ENCODE peak calls at places on chromosomes 7 and 10, in six cellular contexts. P is stimulated activated CD4-positive, alpha-beta T cell treated with anti-CD3 and anti-CD28 coated beads, Interleukin-12 subunit alpha, Interleukin-12 subunit beta, amount 100 ng/mL, for 48 hours; N is Caki2; D is iris pigment epithelial cell; I is adrenal gland; F is activated naive CD4-positive, alpha-beta T cell. S is an unnamed sample.

GRCh38 chr10:3452234-3452633 is 279.7 kb upstream of the PITRM1 start:
- DNase-seq in P (no peak), N (no peak), D (peak), I (no peak), F (no peak), S (peak)

GRCh38 chr10:129105266-129105665 is 361.8 kb upstream of the MGMT start:
- DNase-seq in P (no peak), N (peak), D (peak), I (no peak), F (no peak), S (no peak)

GRCh38 chr10:75137533-75138438 is 26.3 kb downstream of the SAMD8 start:
- DNase-seq in P (peak), N (peak), D (peak), I (no peak), F (no peak), S (no peak)

GRCh38 chr10:74029943-74030342 is 32.0 kb downstream of the VCL start:
- DNase-seq in P (no peak), N (no peak), D (no peak), I (no peak), F (no peak), S (no peak)

GRCh38 chr10:16967866-16968721 is 150.9 kb upstream of the RSU1 start:
- DNase-seq in P (no peak), N (peak), D (peak), I (no peak), F (no peak), S (no peak)

GRCh38 chr10:130372866-130373265 is 236.7 kb downstream of the GLRX3 start:
- DNase-seq in P (no peak), N (no peak), D (no peak), I (no peak), F (no peak), S (no peak)

GRCh38 chr10:106086391-106086790 is 1078.1 kb downstream of the SORCS1 start:
- DNase-seq in P (no peak), N (no peak), D (no peak), I (no peak), F (no peak), S (no peak)

GRCh38 chr7:70714506-70715038 is 417.4 kb upstream of the GALNT17 start:
- DNase-seq in P (no peak), N (no peak), D (no peak), I (no peak), F (no peak), S (no peak)

GRCh38 chr7:48074231-48074654 is 14.8 kb upstream of the UPP1 start:
- DNase-seq in P (no peak), N (no peak), D (peak), I (no peak), F (no peak), S (no peak)

GRCh38 chr10:126586878-126587277 is 83.6 kb downstream of the C10orf90 start:
- DNase-seq in P (no peak), N (no peak), D (no peak), I (no peak), F (no peak), S (no peak)

GRCh38 chr10:15167411-15168295 is 840 bp downstream of the NMT2 start:
- DNase-seq in P (peak), N (peak), D (peak), I (peak), F (no peak), S (peak)

GRCh38 chr10:119811122-119811521 is 61.5 kb downstream of the MCMBP start:
- DNase-seq in P (no peak), N (no peak), D (no peak), I (no peak), F (no peak), S (no peak)

GRCh38 chr7:79216236-79216635 is 237.2 kb downstream of the MAGI2 start:
- DNase-seq in P (no peak), N (no peak), D (no peak), I (no peak), F (no peak), S (no peak)

GRCh38 chr7:111475959-111476358 is 86.3 kb downstream of the IMMP2L start:
- DNase-seq in P (no peak), N (no peak), D (no peak), I (no peak), F (no peak), S (no peak)

GRCh38 chr10:16689227-16689626 is 128.0 kb downstream of the RSU1 start:
- DNase-seq in P (no peak), N (no peak), D (peak), I (no peak), F (no peak), S (no peak)

GRCh38 chr7:149501651-149502050 is 4.0 kb upstream of the ZNF746 start:
- DNase-seq in P (no peak), N (no peak), D (no peak), I (no peak), F (no peak), S (no peak)

GRCh38 chr7:134899729-134900128 is 86.6 kb upstream of the AGBL3 start:
- DNase-seq in P (no peak), N (no peak), D (peak), I (no peak), F (no peak), S (no peak)

GRCh38 chr7:136309407-136309806 is 332.2 kb upstream of the MTPN start:
- DNase-seq in P (no peak), N (no peak), D (no peak), I (no peak), F (no peak), S (no peak)

GRCh38 chr7:28979791-28980190 is 21.7 kb upstream of the TRIL start:
- DNase-seq in P (no peak), N (no peak), D (no peak), I (no peak), F (no peak), S (no peak)

S was measured in HS-27A.